ENCODE peak calls at places on chromosomes 6 and 20, in seven cellular contexts. One of them, this sample, is unnamed.

GRCh38 chr20:60921021-60921622 is 330.9 kb upstream of the CDH4 start:
- DNase-seq in WTC11: no peak
- DNase-seq in type B pancreatic cell: no peak
- DNase-seq in NB4: no peak
- DNase-seq in foreskin fibroblast: peak; percentile 35
- DNase-seq in cardiac muscle cell: peak; percentile 55
- DNase-seq in RWPE1: no peak
- DNase-seq in this sample: no peak

GRCh38 chr6:150201791-150202329 is 59.0 kb downstream of the PPP1R14C start:
- DNase-seq in WTC11: no peak
- DNase-seq in type B pancreatic cell: no peak
- DNase-seq in NB4: no peak
- DNase-seq in foreskin fibroblast: no peak
- DNase-seq in cardiac muscle cell: no peak
- DNase-seq in RWPE1: no peak
- DNase-seq in this sample: no peak

GRCh38 chr6:85581572-85581971 is 12.1 kb downstream of the SNX14 start:
- DNase-seq in WTC11: no peak
- DNase-seq in type B pancreatic cell: no peak
- DNase-seq in NB4: no peak
- DNase-seq in foreskin fibroblast: no peak
- DNase-seq in cardiac muscle cell: no peak
- DNase-seq in RWPE1: no peak
- DNase-seq in this sample: no peak

GRCh38 chr6:105560611-105561066 is 157.8 kb upstream of the PREP start:
- DNase-seq in WTC11: no peak
- DNase-seq in type B pancreatic cell: no peak
- DNase-seq in NB4: no peak
- DNase-seq in foreskin fibroblast: peak; percentile 63
- DNase-seq in cardiac muscle cell: no peak
- DNase-seq in RWPE1: peak; percentile 40
- DNase-seq in this sample: no peak

GRCh38 chr6:125962900-125963497 is 6.4 kb downstream of the HINT3 start:
- DNase-seq in WTC11: no peak
- DNase-seq in type B pancreatic cell: no peak
- DNase-seq in NB4: no peak
- DNase-seq in foreskin fibroblast: no peak
- DNase-seq in cardiac muscle cell: no peak
- DNase-seq in RWPE1: no peak
- DNase-seq in this sample: no peak

GRCh38 chr6:142324111-142324510 is 22.3 kb downstream of the ADGRG6 start:
- DNase-seq in WTC11: no peak
- DNase-seq in type B pancreatic cell: no peak
- DNase-seq in NB4: no peak
- DNase-seq in foreskin fibroblast: no peak
- DNase-seq in cardiac muscle cell: no peak
- DNase-seq in RWPE1: no peak
- DNase-seq in this sample: no peak

GRCh38 chr6:39791850-39792500 is at the start of gene DAAM2:
- DNase-seq in WTC11: peak; percentile 56
- DNase-seq in type B pancreatic cell: peak; percentile 76
- DNase-seq in NB4: no peak
- DNase-seq in foreskin fibroblast: peak; percentile 81
- DNase-seq in cardiac muscle cell: peak; percentile 77
- DNase-seq in RWPE1: no peak
- DNase-seq in this sample: no peak

GRCh38 chr6:45378324-45378926 is 691 bp upstream of the SUPT3H start:
- DNase-seq in WTC11: no peak
- DNase-seq in type B pancreatic cell: no peak
- DNase-seq in NB4: no peak
- DNase-seq in foreskin fibroblast: no peak
- DNase-seq in cardiac muscle cell: peak; percentile 39
- DNase-seq in RWPE1: peak; percentile 17
- DNase-seq in this sample: no peak

GRCh38 chr20:24063100-24063499 is 74.5 kb upstream of the GGTLC1 start:
- DNase-seq in WTC11: no peak
- DNase-seq in type B pancreatic cell: no peak
- DNase-seq in NB4: no peak
- DNase-seq in foreskin fibroblast: no peak
- DNase-seq in cardiac muscle cell: no peak
- DNase-seq in RWPE1: no peak
- DNase-seq in this sample: no peak

GRCh38 chr20:25470045-25470444 is 62.6 kb downstream of the GINS1 start:
- DNase-seq in WTC11: peak; percentile 77
- DNase-seq in type B pancreatic cell: no peak
- DNase-seq in NB4: peak; percentile 52
- DNase-seq in foreskin fibroblast: peak; percentile 52
- DNase-seq in cardiac muscle cell: peak; percentile 54
- DNase-seq in RWPE1: peak; percentile 50
- DNase-seq in this sample: no peak
- TF ChIP-seq CTCF in WTC11: peak; percentile 58
- TF ChIP-seq CTCF in type B pancreatic cell: peak; percentile 67
- TF ChIP-seq CTCF in NB4: peak; percentile 30
- TF ChIP-seq CTCF in foreskin fibroblast: peak; percentile 39
- TF ChIP-seq CTCF in cardiac muscle cell: peak; percentile 48
- TF ChIP-seq CTCF in RWPE1: peak; percentile 61
- TF ChIP-seq CTCF in this sample: no peak

GRCh38 chr20:58880994-58881752 is 28.7 kb downstream of the GNAS start:
- DNase-seq in WTC11: no peak
- DNase-seq in type B pancreatic cell: peak; percentile 29
- DNase-seq in NB4: peak; percentile 30
- DNase-seq in foreskin fibroblast: peak; percentile 27
- DNase-seq in cardiac muscle cell: no peak
- DNase-seq in RWPE1: no peak
- DNase-seq in this sample: no peak
- TF ChIP-seq CTCF in WTC11: no peak
- TF ChIP-seq CTCF in type B pancreatic cell: peak; percentile 49
- TF ChIP-seq CTCF in NB4: peak; percentile 38
- TF ChIP-seq CTCF in foreskin fibroblast: peak; percentile 3
- TF ChIP-seq CTCF in cardiac muscle cell: peak; percentile 24
- TF ChIP-seq CTCF in RWPE1: peak; percentile 12
- TF ChIP-seq CTCF in this sample: peak; percentile 9

DNA sequence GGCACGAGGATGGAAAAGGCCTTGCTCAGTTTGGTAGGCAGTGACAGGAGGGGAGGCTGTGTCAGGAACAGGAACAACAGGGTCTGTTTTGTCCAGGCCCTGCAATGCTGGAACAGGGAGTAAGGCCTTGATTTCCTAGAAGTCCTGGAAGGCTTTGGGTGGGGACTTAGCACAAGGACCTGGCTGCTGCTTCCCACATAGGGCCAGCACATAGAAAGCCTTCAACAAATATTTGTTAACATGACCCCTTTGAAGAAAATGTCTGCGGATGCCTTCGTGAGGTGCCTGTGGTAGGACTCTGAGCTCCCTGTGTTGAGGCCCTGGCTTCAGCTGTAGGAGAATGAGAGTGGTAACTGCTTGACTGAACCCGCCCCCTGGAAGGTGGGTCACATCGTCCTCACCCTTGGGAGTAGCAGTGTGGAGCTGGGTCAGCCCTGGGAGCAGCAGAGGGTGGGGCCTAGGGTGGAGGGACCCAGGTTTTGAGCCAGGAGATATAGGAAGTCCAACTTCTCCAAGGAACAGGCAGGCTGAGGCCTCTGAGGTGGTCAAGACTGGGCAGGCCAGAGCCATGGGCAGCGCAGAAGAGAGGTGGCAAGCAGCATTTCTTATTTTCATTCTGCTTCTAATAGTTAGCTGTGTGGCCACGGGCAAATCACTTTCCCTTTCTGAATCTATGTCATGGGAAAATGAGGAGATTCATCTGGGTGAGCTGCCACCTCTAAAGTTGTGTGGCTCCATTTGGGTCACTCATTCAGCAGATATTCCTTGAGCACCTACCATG is 50.0 kb downstream of the CNBD2 start:
- DNase-seq in WTC11: no peak
- DNase-seq in type B pancreatic cell: no peak
- DNase-seq in NB4: no peak
- DNase-seq in foreskin fibroblast: no peak
- DNase-seq in cardiac muscle cell: no peak
- DNase-seq in RWPE1: no peak
- DNase-seq in this sample: peak; percentile 26
- TF ChIP-seq CTCF in WTC11: no peak
- TF ChIP-seq CTCF in type B pancreatic cell: no peak
- TF ChIP-seq CTCF in NB4: no peak
- TF ChIP-seq CTCF in foreskin fibroblast: no peak
- TF ChIP-seq CTCF in cardiac muscle cell: no peak
- TF ChIP-seq CTCF in RWPE1: no peak
- TF ChIP-seq CTCF in this sample: no peak

GRCh38 chr6:145761584-145761983 is 26.3 kb upstream of the EPM2A start:
- DNase-seq in WTC11: no peak
- DNase-seq in type B pancreatic cell: no peak
- DNase-seq in NB4: no peak
- DNase-seq in foreskin fibroblast: no peak
- DNase-seq in cardiac muscle cell: no peak
- DNase-seq in RWPE1: no peak
- DNase-seq in this sample: no peak
- TF ChIP-seq CTCF in WTC11: no peak
- TF ChIP-seq CTCF in type B pancreatic cell: no peak
- TF ChIP-seq CTCF in NB4: no peak
- TF ChIP-seq CTCF in foreskin fibroblast: no peak
- TF ChIP-seq CTCF in cardiac muscle cell: no peak
- TF ChIP-seq CTCF in RWPE1: no peak
- TF ChIP-seq CTCF in this sample: no peak

This sample was measured in Calu3.